ENCODE peak calls at places on chromosomes 6 and 20, in ten cellular contexts. One of them, this sample, is unnamed.
A peak's percentile ranks its signal among the peaks of the same experiment; 100 is the strongest.

GRCh38 chr20:13041574-13042457 is 33.0 kb downstream of the SPTLC3 start:
- DNase-seq in neural progenitor cell: no peak
- DNase-seq in transverse colon: no peak
- DNase-seq in ovary: no peak
- DNase-seq in prostate gland: no peak
- DNase-seq in A549: no peak
- DNase-seq in ascending aorta: no peak
- DNase-seq in HCT116: no peak
- DNase-seq in OCI-LY7: no peak
- DNase-seq in uterus: no peak
- DNase-seq in this sample: no peak

GRCh38 chr6:129644567-129645015 is 65.4 kb downstream of the ARHGAP18 start:
- DNase-seq in neural progenitor cell: no peak
- DNase-seq in transverse colon: no peak
- DNase-seq in ovary: no peak
- DNase-seq in prostate gland: no peak
- DNase-seq in A549: peak; percentile 59
- DNase-seq in ascending aorta: no peak
- DNase-seq in HCT116: peak; percentile 75
- DNase-seq in OCI-LY7: no peak
- DNase-seq in uterus: no peak
- DNase-seq in this sample: no peak

GRCh38 chr6:46370622-46371021 is 120.6 kb downstream of the RCAN2 start:
- DNase-seq in neural progenitor cell: peak; percentile 28
- DNase-seq in transverse colon: no peak
- DNase-seq in ovary: no peak
- DNase-seq in prostate gland: no peak
- DNase-seq in A549: no peak
- DNase-seq in ascending aorta: no peak
- DNase-seq in HCT116: no peak
- DNase-seq in OCI-LY7: no peak
- DNase-seq in uterus: no peak
- DNase-seq in this sample: no peak

GRCh38 chr6:80280258-80281010 is 174.0 kb downstream of the BCKDHB start:
- DNase-seq in neural progenitor cell: no peak
- DNase-seq in transverse colon: no peak
- DNase-seq in ovary: no peak
- DNase-seq in prostate gland: no peak
- DNase-seq in A549: no peak
- DNase-seq in ascending aorta: no peak
- DNase-seq in HCT116: no peak
- DNase-seq in OCI-LY7: no peak
- DNase-seq in uterus: no peak
- DNase-seq in this sample: no peak

GRCh38 chr6:134936927-134937326 is 13.0 kb downstream of the ALDH8A1 start:
- DNase-seq in neural progenitor cell: no peak
- DNase-seq in transverse colon: no peak
- DNase-seq in ovary: no peak
- DNase-seq in prostate gland: no peak
- DNase-seq in A549: peak; percentile 13
- DNase-seq in ascending aorta: no peak
- DNase-seq in HCT116: no peak
- DNase-seq in OCI-LY7: no peak
- DNase-seq in uterus: no peak
- DNase-seq in this sample: no peak

GRCh38 chr20:22716824-22717351 is 132.5 kb upstream of the FOXA2 start:
- DNase-seq in neural progenitor cell: no peak
- DNase-seq in transverse colon: no peak
- DNase-seq in ovary: no peak
- DNase-seq in prostate gland: no peak
- DNase-seq in A549: peak; percentile 56
- DNase-seq in ascending aorta: no peak
- DNase-seq in HCT116: no peak
- DNase-seq in OCI-LY7: no peak
- DNase-seq in uterus: no peak
- DNase-seq in this sample: peak; percentile 60

GRCh38 chr6:144725731-144726522 is 440.8 kb downstream of the UTRN start:
- DNase-seq in neural progenitor cell: no peak
- DNase-seq in transverse colon: no peak
- DNase-seq in ovary: no peak
- DNase-seq in prostate gland: peak; percentile 19
- DNase-seq in A549: no peak
- DNase-seq in ascending aorta: no peak
- DNase-seq in HCT116: no peak
- DNase-seq in OCI-LY7: no peak
- DNase-seq in uterus: no peak
- DNase-seq in this sample: no peak

GRCh38 chr6:72078096-72078495 is 191.7 kb downstream of the RIMS1 start:
- DNase-seq in neural progenitor cell: no peak
- DNase-seq in transverse colon: no peak
- DNase-seq in ovary: no peak
- DNase-seq in prostate gland: no peak
- DNase-seq in A549: no peak
- DNase-seq in ascending aorta: no peak
- DNase-seq in HCT116: no peak
- DNase-seq in OCI-LY7: no peak
- DNase-seq in uterus: no peak
- DNase-seq in this sample: no peak

GRCh38 chr6:125421853-125422252 is 120.1 kb upstream of the HDDC2 start:
- DNase-seq in neural progenitor cell: peak; percentile 68
- DNase-seq in transverse colon: no peak
- DNase-seq in ovary: peak; percentile 33
- DNase-seq in prostate gland: no peak
- DNase-seq in A549: peak; percentile 1
- DNase-seq in ascending aorta: peak; percentile 11
- DNase-seq in HCT116: no peak
- DNase-seq in OCI-LY7: no peak
- DNase-seq in uterus: no peak
- DNase-seq in this sample: no peak

GRCh38 chr20:43942661-43943285 is 28.1 kb downstream of the TOX2 start:
- DNase-seq in neural progenitor cell: no peak
- DNase-seq in transverse colon: no peak
- DNase-seq in ovary: no peak
- DNase-seq in prostate gland: no peak
- DNase-seq in A549: peak; percentile 38
- DNase-seq in ascending aorta: no peak
- DNase-seq in HCT116: peak; percentile 21
- DNase-seq in OCI-LY7: peak; percentile 31
- DNase-seq in uterus: no peak
- DNase-seq in this sample: no peak

GRCh38 chr6:41698350-41698781 is 37.0 kb downstream of the TFEB start:
- DNase-seq in neural progenitor cell: peak; percentile 27
- DNase-seq in transverse colon: no peak
- DNase-seq in ovary: no peak
- DNase-seq in prostate gland: no peak
- DNase-seq in A549: no peak
- DNase-seq in ascending aorta: no peak
- DNase-seq in HCT116: no peak
- DNase-seq in OCI-LY7: no peak
- DNase-seq in uterus: no peak
- DNase-seq in this sample: no peak

GRCh38 chr6:16737926-16738325 is 23.3 kb downstream of the ATXN1 start:
- DNase-seq in neural progenitor cell: no peak
- DNase-seq in transverse colon: no peak
- DNase-seq in ovary: no peak
- DNase-seq in prostate gland: no peak
- DNase-seq in A549: no peak
- DNase-seq in ascending aorta: no peak
- DNase-seq in HCT116: no peak
- DNase-seq in OCI-LY7: no peak
- DNase-seq in uterus: no peak
- DNase-seq in this sample: no peak

GRCh38 chr6:16739329-16739801 is 21.9 kb downstream of the ATXN1 start:
- DNase-seq in neural progenitor cell: peak; percentile 20
- DNase-seq in transverse colon: no peak
- DNase-seq in ovary: no peak
- DNase-seq in prostate gland: peak; percentile 55
- DNase-seq in A549: no peak
- DNase-seq in ascending aorta: no peak
- DNase-seq in HCT116: no peak
- DNase-seq in OCI-LY7: no peak
- DNase-seq in uterus: no peak
- DNase-seq in this sample: no peak

GRCh38 chr6:16736856-16737255 is 24.4 kb downstream of the ATXN1 start:
- DNase-seq in neural progenitor cell: no peak
- DNase-seq in transverse colon: no peak
- DNase-seq in ovary: no peak
- DNase-seq in prostate gland: no peak
- DNase-seq in A549: no peak
- DNase-seq in ascending aorta: no peak
- DNase-seq in HCT116: no peak
- DNase-seq in OCI-LY7: no peak
- DNase-seq in uterus: no peak
- DNase-seq in this sample: no peak

GRCh38 chr6:16735014-16735413 is 26.2 kb downstream of the ATXN1 start:
- DNase-seq in neural progenitor cell: no peak
- DNase-seq in transverse colon: no peak
- DNase-seq in ovary: no peak
- DNase-seq in prostate gland: no peak
- DNase-seq in A549: no peak
- DNase-seq in ascending aorta: no peak
- DNase-seq in HCT116: no peak
- DNase-seq in OCI-LY7: no peak
- DNase-seq in uterus: no peak
- DNase-seq in this sample: no peak

GRCh38 chr6:16737389-16737788 is 23.9 kb downstream of the ATXN1 start:
- DNase-seq in neural progenitor cell: no peak
- DNase-seq in transverse colon: no peak
- DNase-seq in ovary: no peak
- DNase-seq in prostate gland: no peak
- DNase-seq in A549: no peak
- DNase-seq in ascending aorta: no peak
- DNase-seq in HCT116: no peak
- DNase-seq in OCI-LY7: no peak
- DNase-seq in uterus: no peak
- DNase-seq in this sample: no peak
- H3K4me3 ChIP-seq in neural progenitor cell: no peak overlapping the region
- H3K4me3 ChIP-seq in transverse colon: no peak overlapping the region
- H3K4me3 ChIP-seq in ovary: no peak overlapping the region
- H3K4me3 ChIP-seq in prostate gland: no peak overlapping the region
- H3K4me3 ChIP-seq in A549: no peak overlapping the region
- H3K4me3 ChIP-seq in ascending aorta: no peak overlapping the region
- H3K4me3 ChIP-seq in HCT116: no peak overlapping the region
- H3K4me3 ChIP-seq in OCI-LY7: no peak overlapping the region
- H3K4me3 ChIP-seq in uterus: no peak overlapping the region
- H3K4me3 ChIP-seq in this sample: no peak overlapping the region

GRCh38 chr6:48994811-48995210 is 468.2 kb downstream of the MMUT start:
- DNase-seq in neural progenitor cell: no peak
- DNase-seq in transverse colon: no peak
- DNase-seq in ovary: no peak
- DNase-seq in prostate gland: no peak
- DNase-seq in A549: peak; percentile 5
- DNase-seq in ascending aorta: no peak
- DNase-seq in HCT116: peak; percentile 27
- DNase-seq in OCI-LY7: no peak
- DNase-seq in uterus: no peak
- DNase-seq in this sample: no peak
- TF ChIP-seq CTCF in neural progenitor cell: no peak
- TF ChIP-seq CTCF in transverse colon: no peak
- TF ChIP-seq CTCF in ovary: no peak
- TF ChIP-seq CTCF in prostate gland: no peak
- TF ChIP-seq CTCF in A549: no peak
- TF ChIP-seq CTCF in ascending aorta: no peak
- TF ChIP-seq CTCF in HCT116: peak; percentile 34
- TF ChIP-seq CTCF in OCI-LY7: no peak
- TF ChIP-seq CTCF in uterus: no peak
- TF ChIP-seq CTCF in this sample: no peak

DNA sequence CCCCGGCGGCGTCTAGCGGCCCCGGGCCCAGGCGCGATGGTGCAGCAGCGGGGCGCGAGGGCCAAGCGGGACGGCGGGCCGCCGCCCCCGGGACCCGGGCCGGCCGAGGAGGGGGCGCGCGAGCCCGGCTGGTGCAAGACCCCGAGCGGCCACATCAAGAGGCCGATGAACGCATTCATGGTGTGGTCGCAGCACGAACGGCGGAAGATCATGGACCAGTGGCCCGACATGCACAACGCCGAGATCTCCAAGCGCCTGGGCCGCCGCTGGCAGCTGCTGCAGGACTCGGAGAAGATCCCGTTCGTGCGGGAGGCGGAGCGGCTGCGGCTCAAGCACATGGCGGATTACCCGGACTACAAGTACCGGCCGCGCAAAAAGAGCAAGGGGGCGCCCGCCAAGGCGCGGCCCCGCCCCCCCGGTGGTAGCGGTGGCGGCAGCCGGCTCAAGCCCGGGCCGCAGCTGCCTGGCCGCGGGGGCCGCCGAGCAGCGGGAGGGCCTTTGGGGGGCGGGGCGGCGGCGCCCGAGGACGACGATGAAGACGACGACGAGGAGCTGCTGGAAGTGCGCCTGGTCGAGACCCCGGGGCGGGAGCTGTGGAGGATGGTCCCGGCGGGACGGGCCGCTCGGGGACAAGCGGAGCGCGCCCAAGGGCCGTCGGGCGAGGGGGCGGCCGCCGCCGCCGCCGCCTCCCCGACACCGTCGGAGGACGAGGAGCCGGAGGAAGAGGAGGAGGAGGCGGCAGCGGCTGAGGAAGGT is 715 bp downstream of the SOX12 start:
- DNase-seq in neural progenitor cell: peak; percentile 92
- DNase-seq in transverse colon: peak; percentile 58
- DNase-seq in ovary: peak; percentile 86
- DNase-seq in prostate gland: peak; percentile 64
- DNase-seq in A549: peak; percentile 77
- DNase-seq in ascending aorta: no peak
- DNase-seq in HCT116: no peak
- DNase-seq in OCI-LY7: peak; percentile 84
- DNase-seq in uterus: peak; percentile 73
- DNase-seq in this sample: peak; percentile 55
- H3K4me1 ChIP-seq in neural progenitor cell: peaks cover 27% of the 10 kb centered on the region
- H3K4me1 ChIP-seq in transverse colon: peaks cover 18% of the 10 kb centered on the region
- H3K4me1 ChIP-seq in ovary: peaks cover 5% of the 10 kb centered on the region
- H3K4me1 ChIP-seq in prostate gland: peaks cover 4% of the 10 kb centered on the region
- H3K4me1 ChIP-seq in A549: peaks cover 44% of the 10 kb centered on the region
- H3K4me1 ChIP-seq in ascending aorta: peaks cover 5% of the 10 kb centered on the region
- H3K4me1 ChIP-seq in HCT116: peaks cover 63% of the 10 kb centered on the region
- H3K4me1 ChIP-seq in OCI-LY7: peaks cover 36% of the 10 kb centered on the region
- H3K4me1 ChIP-seq in uterus: no peaks in the 10 kb centered on the region
- H3K4me1 ChIP-seq in this sample: peaks cover 6% of the 10 kb centered on the region

DNA sequence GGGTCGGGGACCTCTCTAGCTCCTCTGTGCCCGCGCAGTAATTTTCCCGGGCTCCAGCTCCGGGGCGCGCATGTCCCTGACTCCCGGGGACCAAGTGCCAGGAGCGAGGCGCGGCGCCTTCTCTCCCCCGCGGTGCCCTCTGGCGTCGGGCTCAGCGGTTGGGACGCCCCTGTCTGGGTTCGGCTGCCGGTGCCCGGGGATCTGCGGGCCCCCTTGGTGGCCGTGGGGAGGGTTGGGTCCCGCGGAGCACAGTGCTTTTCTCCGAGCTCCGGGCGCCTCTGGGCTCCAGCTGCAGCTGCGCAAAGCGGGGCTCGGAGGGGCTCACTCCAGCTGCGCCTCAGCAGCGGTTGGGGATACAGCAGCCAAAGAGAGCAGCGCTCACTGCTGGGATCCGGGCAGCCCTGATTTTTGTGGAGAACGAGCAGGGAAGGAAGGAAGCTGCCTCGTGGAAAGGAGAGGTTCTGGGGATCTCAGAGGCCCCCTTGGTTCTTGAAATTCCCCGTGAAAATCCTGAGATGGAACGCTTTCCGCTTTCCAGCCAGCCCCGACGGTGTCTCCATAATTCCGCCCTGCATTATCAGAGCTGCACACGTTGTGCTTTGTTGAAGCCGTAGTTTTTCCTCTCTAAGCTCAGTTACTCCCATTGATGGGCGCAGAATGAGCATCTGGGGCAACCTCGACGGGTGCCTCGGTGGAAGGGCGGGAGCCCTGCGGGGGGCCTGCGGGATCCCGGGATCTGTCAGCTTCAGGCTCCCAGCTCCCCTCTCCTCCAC is 863 bp downstream of the PPP1R14C start:
- DNase-seq in neural progenitor cell: peak; percentile 60
- DNase-seq in transverse colon: peak; percentile 38
- DNase-seq in ovary: no peak
- DNase-seq in prostate gland: no peak
- DNase-seq in A549: no peak
- DNase-seq in ascending aorta: no peak
- DNase-seq in HCT116: no peak
- DNase-seq in OCI-LY7: no peak
- DNase-seq in uterus: no peak
- DNase-seq in this sample: no peak
- H3K4me3 ChIP-seq in neural progenitor cell: peak overlapping the region; percentile 56
- H3K4me3 ChIP-seq in transverse colon: peak overlapping the region; percentile 58
- H3K4me3 ChIP-seq in ovary: peak overlapping the region; percentile 31
- H3K4me3 ChIP-seq in prostate gland: peak overlapping the region; percentile 30
- H3K4me3 ChIP-seq in A549: peak overlapping the region; percentile 56
- H3K4me3 ChIP-seq in ascending aorta: peak overlapping the region; percentile 56
- H3K4me3 ChIP-seq in HCT116: peak overlapping the region; percentile 60
- H3K4me3 ChIP-seq in OCI-LY7: peak overlapping the region; percentile 40
- H3K4me3 ChIP-seq in uterus: peak overlapping the region; percentile 30
- H3K4me3 ChIP-seq in this sample: peak overlapping the region; percentile 52